ENCODE peak calls at places on chromosomes 3 and 15, in seven cellular contexts. P is A549, G is RWPE1, L is cardiac muscle cell, R is AG04450, V is SJSA1, E is dorsolateral prefrontal cortex. O is an unnamed sample.

GRCh38 chr3:99625237-99625622 is 13.2 kb upstream of the COL8A1 start:
- DNase-seq in P (no peak), G (no peak), L (no peak), R (no peak), V (no peak), E (no peak), O (no peak)

GRCh38 chr3:132347095-132347494 is 29.9 kb downstream of the ACP3 start:
- DNase-seq in P (no peak), G (no peak), L (peak), R (no peak), V (peak), E (peak), O (no peak)

GRCh38 chr3:122305818-122306621 is 19.0 kb upstream of the CSTA start:
- DNase-seq in P (no peak), G (peak), L (peak), R (no peak), V (no peak), E (no peak), O (no peak)

GRCh38 chr3:177724020-177724638 is 526.8 kb upstream of the TBL1XR1 start:
- DNase-seq in P (no peak), G (no peak), L (peak), R (no peak), V (no peak), E (peak), O (peak)

GRCh38 chr3:116981088-116981487 is 271.5 kb downstream of the TUSC7 start:
- DNase-seq in P (no peak), G (no peak), L (no peak), R (no peak), V (no peak), E (no peak), O (no peak)

GRCh38 chr3:13700889-13701288 is 152.0 kb downstream of the FBLN2 start:
- DNase-seq in P (no peak), G (no peak), L (no peak), R (no peak), V (no peak), E (no peak), O (no peak)

GRCh38 chr3:62229908-62230307 is 143.4 kb downstream of the FEZF2 start:
- DNase-seq in P (peak), G (peak), L (peak), R (no peak), V (no peak), E (no peak), O (no peak)

GRCh38 chr3:130093741-130094391 is 12.2 kb downstream of the ALG1L2 start:
- DNase-seq in P (no peak), G (no peak), L (no peak), R (no peak), V (no peak), E (no peak), O (no peak)

GRCh38 chr3:148584438-148584837 is 113.3 kb upstream of the AGTR1 start:
- DNase-seq in P (no peak), G (no peak), L (no peak), R (no peak), V (no peak), E (no peak), O (no peak)

GRCh38 chr15:69943637-69944036 is 154.1 kb downstream of the TLE3 start:
- DNase-seq in P (no peak), G (no peak), L (no peak), R (no peak), V (no peak), E (no peak), O (no peak)

GRCh38 chr3:57951106-57951882 is 56.9 kb upstream of the FLNB start:
- DNase-seq in P (peak), G (peak), L (peak), R (peak), V (peak), E (peak), O (peak)

GRCh38 chr15:65182538-65182937 is 2.6 kb downstream of the CLPX start:
- DNase-seq in P (no peak), G (no peak), L (no peak), R (no peak), V (no peak), E (no peak), O (no peak)

GRCh38 chr3:132283440-132283839 is 33.8 kb upstream of the ACP3 start:
- DNase-seq in P (no peak), G (no peak), L (peak), R (no peak), V (no peak), E (no peak), O (peak)

GRCh38 chr3:88076712-88077111 is 17.7 kb downstream of the ZNF654 start:
- DNase-seq in P (no peak), G (no peak), L (no peak), R (no peak), V (no peak), E (no peak), O (no peak)

GRCh38 chr15:64144192-64144564 is 7.4 kb upstream of the SNX22 start:
- DNase-seq in P (no peak), G (no peak), L (no peak), R (no peak), V (no peak), E (no peak), O (no peak)

GRCh38 chr15:76342046-76342381 is 5.4 kb downstream of the ISL2 start:
- DNase-seq in P (no peak), G (no peak), L (no peak), R (no peak), V (no peak), E (no peak), O (no peak)

GRCh38 chr3:172343117-172343516 is 105.1 kb downstream of the GHSR start:
- DNase-seq in P (no peak), G (no peak), L (no peak), R (no peak), V (no peak), E (no peak), O (no peak)

GRCh38 chr15:84752700-84753099 is 4.3 kb downstream of the ZNF592 start:
- DNase-seq in P (no peak), G (no peak), L (peak), R (no peak), V (no peak), E (no peak), O (no peak)

GRCh38 chr15:63481105-63481810 is 23.1 kb upstream of the USP3 start:
- DNase-seq in P (peak), G (no peak), L (no peak), R (no peak), V (no peak), E (no peak), O (no peak)

GRCh38 chr3:43327184-43327950 is 41.0 kb downstream of the SNRK start:
- DNase-seq in P (no peak), G (no peak), L (peak), R (no peak), V (no peak), E (no peak), O (no peak)
- H3K27ac ChIP-seq in P (no peak), G (no peak), L (peak), R (no peak), V (no peak), E (peak), O (no peak)

GRCh38 chr3:47892284-47892683 is 89.3 kb downstream of the DHX30 start:
- DNase-seq in P (no peak), G (no peak), L (no peak), R (no peak), V (no peak), E (peak), O (no peak)

GRCh38 chr3:47889001-47889757 is 86.2 kb downstream of the DHX30 start:
- DNase-seq in P (no peak), G (no peak), L (no peak), R (no peak), V (no peak), E (no peak), O (no peak)

GRCh38 chr3:47890037-47890831 is 87.3 kb downstream of the DHX30 start:
- DNase-seq in P (no peak), G (no peak), L (peak), R (no peak), V (no peak), E (no peak), O (no peak)

GRCh38 chr3:47895241-47895640 is 92.3 kb downstream of the DHX30 start:
- DNase-seq in P (no peak), G (no peak), L (no peak), R (no peak), V (no peak), E (no peak), O (no peak)

DNA sequence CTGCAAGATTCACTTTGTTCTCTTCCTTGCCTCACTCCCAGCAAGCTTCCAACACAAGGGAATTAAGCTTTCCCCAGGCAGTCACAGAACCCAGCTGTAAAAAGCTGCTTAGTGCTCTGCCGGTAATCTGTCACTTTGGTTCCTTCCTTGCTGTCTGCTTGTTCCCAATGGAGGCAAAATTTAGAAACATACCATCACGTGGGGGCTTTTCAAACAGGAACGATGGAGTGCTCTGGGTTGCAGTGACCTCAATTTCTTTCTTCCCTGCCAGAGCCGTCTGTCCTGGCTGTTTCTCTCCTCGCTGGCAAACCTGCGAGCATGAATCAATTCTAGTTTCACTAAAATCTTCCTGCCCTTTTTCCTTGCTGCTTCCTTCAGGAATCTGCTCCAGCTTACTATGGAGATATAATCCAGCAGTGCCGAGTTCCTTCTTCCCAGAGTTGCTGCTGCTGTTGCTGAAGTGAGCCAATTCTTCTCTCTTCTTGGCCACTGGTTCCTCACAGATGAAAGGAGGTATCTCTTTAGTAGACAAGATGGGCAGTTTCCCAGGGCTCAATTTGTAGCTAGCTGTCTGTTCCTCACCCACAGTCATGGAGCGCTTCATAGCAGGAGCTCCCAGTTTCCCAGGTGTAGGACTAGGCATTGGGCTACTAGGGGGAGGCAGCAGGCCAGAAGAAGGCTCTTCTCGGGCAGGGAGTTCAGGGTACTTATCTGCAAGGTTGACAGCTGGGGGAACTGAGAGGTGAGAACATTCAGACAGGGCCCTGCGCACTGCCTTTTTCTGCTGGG is 88.1 kb downstream of the DHX30 start:
- DNase-seq in P (no peak), G (no peak), L (peak), R (no peak), V (no peak), E (peak), O (no peak)
- H3K27ac ChIP-seq in P (no peak), G (no peak), L (peak), R (no peak), V (no peak), E (peak), O (peak)

GRCh38 chr3:142509079-142509478 is 61.2 kb upstream of the XRN1 start:
- DNase-seq in P (no peak), G (no peak), L (no peak), R (no peak), V (no peak), E (no peak), O (no peak)

GRCh38 chr3:142502187-142502985 is 54.5 kb upstream of the XRN1 start:
- DNase-seq in P (no peak), G (no peak), L (no peak), R (no peak), V (no peak), E (no peak), O (no peak)

GRCh38 chr3:142501004-142501926 is 53.4 kb upstream of the XRN1 start:
- DNase-seq in P (no peak), G (peak), L (peak), R (peak), V (peak), E (no peak), O (no peak)

DNA sequence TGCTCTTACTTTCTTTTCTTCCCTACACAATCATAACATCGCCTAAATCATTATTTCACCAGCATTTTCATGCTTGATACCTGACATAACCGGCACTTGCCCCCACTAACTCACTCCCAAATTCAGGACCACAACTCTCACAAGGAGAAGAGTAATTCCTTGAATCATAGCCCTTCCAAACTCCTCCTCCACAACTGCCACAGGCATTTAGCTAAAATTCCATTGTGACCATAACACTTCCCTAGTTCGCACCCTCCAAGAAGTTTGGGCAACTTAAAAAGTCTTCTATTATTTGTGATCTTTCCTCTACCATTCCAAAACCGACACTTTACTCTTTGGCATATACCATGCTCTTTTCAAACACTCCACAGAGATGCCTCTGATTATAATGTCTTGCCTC is 59.4 kb upstream of the XRN1 start:
- DNase-seq in P (no peak), G (no peak), L (peak), R (no peak), V (no peak), E (no peak), O (no peak)
- H3K27ac ChIP-seq in P (no peak), G (no peak), L (no peak), R (no peak), V (no peak), E (no peak), O (no peak)

GRCh38 chr3:185175370-185175987 is 22.6 kb upstream of the C3orf70 start:
- DNase-seq in P (no peak), G (no peak), L (peak), R (no peak), V (no peak), E (peak), O (no peak)
- H3K27ac ChIP-seq in P (no peak), G (no peak), L (peak), R (peak), V (no peak), E (peak), O (peak)

DNA sequence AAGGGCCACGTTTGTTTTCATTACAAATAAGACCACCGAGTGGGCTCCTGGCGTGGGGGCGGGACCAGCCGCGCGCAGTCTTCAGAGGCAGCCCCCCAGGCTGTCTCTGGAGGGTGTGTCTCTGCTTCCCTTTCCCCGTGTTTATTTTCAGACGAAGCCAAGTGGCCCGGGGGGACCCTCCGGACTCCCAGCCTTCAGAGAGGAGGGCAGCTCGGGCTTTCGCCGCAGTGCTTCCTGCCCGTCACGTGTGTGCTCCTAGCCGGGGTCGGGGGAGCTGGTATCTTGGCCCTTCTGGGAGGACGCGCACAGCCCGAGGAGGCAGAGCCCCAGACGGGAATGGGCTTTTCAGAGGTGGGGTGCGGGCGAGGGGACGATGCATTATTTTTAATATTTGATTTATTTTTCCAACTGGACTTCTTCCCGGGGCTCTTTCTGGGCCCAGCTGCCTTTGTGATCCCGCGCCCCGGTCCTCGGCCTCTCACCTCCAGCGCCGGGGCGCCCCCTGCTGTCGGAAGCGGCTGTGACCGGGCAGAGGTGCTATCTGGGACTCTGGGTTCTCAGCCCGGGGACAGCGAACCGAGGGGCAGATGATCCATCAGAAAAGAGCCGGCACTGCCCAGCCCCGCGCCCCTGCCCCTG is 69.9 kb upstream of the CGNL1 start:
- DNase-seq in P (peak), G (peak), L (peak), R (no peak), V (peak), E (peak), O (peak)
- H3K27ac ChIP-seq in P (peak), G (no peak), L (no peak), R (peak), V (peak), E (no peak), O (peak)

DNA sequence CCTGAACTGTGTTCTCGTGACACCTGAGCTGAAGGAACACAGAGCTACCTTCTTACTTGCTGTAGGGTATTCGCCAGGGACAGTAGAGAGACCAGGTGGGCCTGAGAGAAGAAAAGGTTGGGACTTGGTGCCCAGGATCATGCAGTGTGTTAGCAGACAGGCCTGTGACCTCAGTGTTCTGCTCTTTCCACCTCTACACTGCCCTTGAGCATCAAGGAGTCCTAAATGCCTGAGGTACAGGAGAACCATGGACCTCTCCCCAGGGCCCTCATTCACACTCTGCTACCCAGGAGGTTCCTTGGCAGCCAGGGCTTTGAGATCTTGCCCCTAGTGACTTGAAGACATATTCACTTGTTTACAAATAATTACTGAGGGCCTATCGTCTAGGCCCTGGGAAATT is 22.2 kb upstream of the JMJD7 start:
- DNase-seq in P (no peak), G (no peak), L (no peak), R (no peak), V (no peak), E (no peak), O (no peak)
- H3K27ac ChIP-seq in P (no peak), G (peak), L (peak), R (no peak), V (no peak), E (no peak), O (no peak)

DNA sequence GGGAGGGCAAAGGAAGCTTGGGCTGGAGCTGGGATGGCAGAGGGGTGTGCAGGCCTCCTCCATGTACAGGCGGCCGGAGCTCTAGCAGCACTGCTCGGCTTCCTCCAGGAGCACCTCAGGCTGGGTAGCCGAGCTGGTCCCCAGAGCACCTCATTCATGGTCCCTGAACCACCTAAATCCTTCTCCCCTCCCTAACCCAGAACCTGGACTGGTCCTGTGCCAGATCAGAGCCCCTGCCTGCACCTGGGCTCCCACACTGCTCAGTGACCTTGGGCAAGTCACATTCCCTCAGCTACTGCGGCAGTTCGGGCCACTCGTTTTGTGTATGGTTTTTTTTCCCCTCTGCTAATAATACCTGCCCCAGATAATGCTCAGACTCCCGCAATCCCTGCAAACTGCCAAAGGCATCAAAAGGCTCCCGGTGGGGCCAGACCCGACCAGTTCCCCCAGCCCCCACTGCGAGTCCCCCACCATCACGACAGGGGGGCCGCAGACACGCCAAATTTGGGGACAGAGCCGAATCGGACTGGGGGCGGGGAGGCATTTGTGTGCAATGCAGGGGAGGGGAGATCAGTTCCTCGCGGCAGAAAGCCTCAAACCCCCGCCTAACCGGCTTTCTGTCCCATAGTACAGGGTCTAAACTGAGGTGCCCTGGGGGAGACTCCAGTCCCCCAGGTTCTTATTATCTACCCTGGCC is 1.3 kb downstream of the SEMA7A start:
- DNase-seq in P (no peak), G (peak), L (no peak), R (no peak), V (no peak), E (no peak), O (no peak)
- H3K27ac ChIP-seq in P (no peak), G (no peak), L (no peak), R (no peak), V (no peak), E (peak), O (no peak)

O was measured in lung.